ENCODE peak calls at places on chromosomes 5 and 9, in seven cellular contexts. J is MM.1S; S is NCI-H345; N is activated T-cell treated with anti-CD3 and anti-CD28 coated beads, Interleukin-2, amount 50 U/mL, for 4 hours; H is HFFc6; P is NCI-H1092 treated with DMSO at 0.1 percent for 48 hours; L is NCI-H774. I is an unnamed sample.

GRCh38 chr5:50745221-50745620 is 78.8 kb downstream of the PARP8 start:
- DNase-seq in J (no peak), S (no peak), N (no peak), H (no peak), P (no peak), L (peak; percentile 41), I (no peak)

GRCh38 chr5:172450861-172451695 is 3.2 kb downstream of the SH3PXD2B start:
- DNase-seq in J (peak; percentile 29), S (peak; percentile 22), N (no peak), H (peak; percentile 30), P (no peak), L (no peak), I (peak; percentile 64)

GRCh38 chr9:5549671-5550650 is 39.6 kb downstream of the PDCD1LG2 start:
- DNase-seq in J (no peak), S (no peak), N (no peak), H (peak; percentile 60), P (no peak), L (no peak), I (peak; percentile 67)

GRCh38 chr5:11540112-11540511 is 364.1 kb downstream of the CTNND2 start:
- DNase-seq in J (no peak), S (no peak), N (no peak), H (no peak), P (no peak), L (no peak), I (no peak)

GRCh38 chr5:43039468-43040286 is 442 bp downstream of the ANXA2R start:
- DNase-seq in J (peak; percentile 69), S (peak; percentile 79), N (peak; percentile 65), H (peak; percentile 16), P (peak; percentile 90), L (peak; percentile 79), I (peak; percentile 17)

GRCh38 chr9:115531410-115532130 is 413.6 kb upstream of the TNC start:
- DNase-seq in J (no peak), S (no peak), N (no peak), H (peak; percentile 78), P (no peak), L (no peak), I (peak; percentile 87)

GRCh38 chr5:19352120-19352519 is 635.9 kb downstream of the CDH18 start:
- DNase-seq in J (no peak), S (no peak), N (no peak), H (no peak), P (no peak), L (no peak), I (no peak)

GRCh38 chr5:124806026-124806856 is 59.8 kb upstream of the ZNF608 start:
- DNase-seq in J (no peak), S (peak; percentile 97), N (no peak), H (no peak), P (peak; percentile 90), L (peak; percentile 83), I (no peak)

GRCh38 chr9:7780261-7780988 is 19.2 kb downstream of the DMAC1 start:
- DNase-seq in J (no peak), S (no peak), N (no peak), H (peak; percentile 46), P (no peak), L (no peak), I (peak; percentile 23)

I was measured in AG20443.